ENCODE peak calls at places on chromosomes 3 and 15, in four cellular contexts. One of them, this sample, is unnamed.
A peak's percentile ranks its signal among the peaks of the same experiment; 100 is the strongest.

GRCh38 chr3:35664460-35664919 is 25.2 kb downstream of the ARPP21 start:
- DNase-seq in dorsolateral prefrontal cortex: peak; percentile 68
- DNase-seq in fibroblast of pulmonary artery: peak; percentile 87
- DNase-seq in endothelial cell: peak; percentile 8
- DNase-seq in this sample: no peak

GRCh38 chr15:57302640-57303257 is 73.6 kb upstream of the CGNL1 start:
- DNase-seq in endothelial cell: no peak
- DNase-seq in dorsolateral prefrontal cortex: no peak
- DNase-seq in fibroblast of pulmonary artery: no peak
- DNase-seq in this sample: no peak

GRCh38 chr3:58271901-58272501 is 34.0 kb upstream of the RPP14 start:
- DNase-seq in fibroblast of pulmonary artery: peak; percentile 92
- DNase-seq in endothelial cell: no peak
- DNase-seq in dorsolateral prefrontal cortex: no peak
- DNase-seq in this sample: no peak

GRCh38 chr3:33173103-33173502 is 45.5 kb downstream of the SUSD5 start:
- DNase-seq in dorsolateral prefrontal cortex: no peak
- DNase-seq in endothelial cell: no peak
- DNase-seq in fibroblast of pulmonary artery: no peak
- DNase-seq in this sample: no peak

GRCh38 chr3:148882288-148882687 is 17.2 kb downstream of the CPA3 start:
- DNase-seq in dorsolateral prefrontal cortex: no peak
- DNase-seq in fibroblast of pulmonary artery: peak; percentile 55
- DNase-seq in endothelial cell: no peak
- DNase-seq in this sample: no peak

GRCh38 chr3:174101244-174101643 is 703.7 kb downstream of the NLGN1 start:
- DNase-seq in endothelial cell: no peak
- DNase-seq in fibroblast of pulmonary artery: no peak
- DNase-seq in dorsolateral prefrontal cortex: no peak
- DNase-seq in this sample: no peak

GRCh38 chr3:169148448-169149348 is 514.8 kb downstream of the MECOM start:
- DNase-seq in endothelial cell: no peak
- DNase-seq in fibroblast of pulmonary artery: peak; percentile 55
- DNase-seq in dorsolateral prefrontal cortex: no peak
- DNase-seq in this sample: no peak

GRCh38 chr15:29136815-29137214 is 132.8 kb downstream of the NSMCE3 start:
- DNase-seq in dorsolateral prefrontal cortex: no peak
- DNase-seq in endothelial cell: no peak
- DNase-seq in fibroblast of pulmonary artery: no peak
- DNase-seq in this sample: no peak

GRCh38 chr3:58384381-58385090 is 49.1 kb downstream of the PDHB start:
- DNase-seq in endothelial cell: no peak
- DNase-seq in dorsolateral prefrontal cortex: no peak
- DNase-seq in fibroblast of pulmonary artery: no peak
- DNase-seq in this sample: no peak

GRCh38 chr15:77251662-77252061 is 168.2 kb downstream of the PEAK1 start:
- DNase-seq in endothelial cell: no peak
- DNase-seq in fibroblast of pulmonary artery: peak; percentile 8
- DNase-seq in dorsolateral prefrontal cortex: no peak
- DNase-seq in this sample: no peak

GRCh38 chr3:8794247-8794646 is 24.8 kb upstream of the OXTR start:
- DNase-seq in endothelial cell: no peak
- DNase-seq in dorsolateral prefrontal cortex: no peak
- DNase-seq in fibroblast of pulmonary artery: no peak
- DNase-seq in this sample: no peak

GRCh38 chr3:141410861-141411771 is 42.8 kb downstream of the ZBTB38 start:
- DNase-seq in endothelial cell: no peak
- DNase-seq in fibroblast of pulmonary artery: no peak
- DNase-seq in dorsolateral prefrontal cortex: no peak
- DNase-seq in this sample: no peak

GRCh38 chr15:82804575-82804949 is 1.3 kb downstream of the FSD2 start:
- DNase-seq in fibroblast of pulmonary artery: peak; percentile 18
- DNase-seq in dorsolateral prefrontal cortex: no peak
- DNase-seq in endothelial cell: no peak
- DNase-seq in this sample: no peak

GRCh38 chr15:89359471-89360293 is 25.1 kb upstream of the POLG start:
- DNase-seq in fibroblast of pulmonary artery: no peak
- DNase-seq in endothelial cell: no peak
- DNase-seq in dorsolateral prefrontal cortex: no peak
- DNase-seq in this sample: no peak

GRCh38 chr3:9111349-9112265 is 137.8 kb downstream of the SRGAP3 start:
- DNase-seq in fibroblast of pulmonary artery: no peak
- DNase-seq in dorsolateral prefrontal cortex: no peak
- DNase-seq in endothelial cell: peak; percentile 29
- DNase-seq in this sample: no peak

GRCh38 chr3:70776081-70776480 is 463.6 kb upstream of the MDFIC2 start:
- DNase-seq in dorsolateral prefrontal cortex: no peak
- DNase-seq in fibroblast of pulmonary artery: no peak
- DNase-seq in endothelial cell: no peak
- DNase-seq in this sample: no peak

GRCh38 chr15:97692317-97693015 is 268.0 kb upstream of the ARRDC4 start:
- DNase-seq in endothelial cell: no peak
- DNase-seq in dorsolateral prefrontal cortex: no peak
- DNase-seq in fibroblast of pulmonary artery: no peak
- DNase-seq in this sample: no peak

GRCh38 chr3:192060160-192060783 is 599.3 kb downstream of the PYDC2 start:
- DNase-seq in dorsolateral prefrontal cortex: no peak
- DNase-seq in fibroblast of pulmonary artery: no peak
- DNase-seq in endothelial cell: no peak
- DNase-seq in this sample: no peak

GRCh38 chr15:80574590-80574989 is 120.5 kb upstream of the ABHD17C start:
- DNase-seq in endothelial cell: no peak
- DNase-seq in dorsolateral prefrontal cortex: no peak
- DNase-seq in fibroblast of pulmonary artery: no peak
- DNase-seq in this sample: no peak

GRCh38 chr15:48548376-48548775 is 97.1 kb downstream of the FBN1 start:
- DNase-seq in endothelial cell: no peak
- DNase-seq in dorsolateral prefrontal cortex: no peak
- DNase-seq in fibroblast of pulmonary artery: no peak
- DNase-seq in this sample: no peak

GRCh38 chr15:92391640-92392039 is 2.0 kb upstream of the ST8SIA2 start:
- DNase-seq in dorsolateral prefrontal cortex: no peak
- DNase-seq in fibroblast of pulmonary artery: peak; percentile 5
- DNase-seq in endothelial cell: peak; percentile 38
- DNase-seq in this sample: no peak
- TF ChIP-seq CTCF in dorsolateral prefrontal cortex: no peak
- TF ChIP-seq CTCF in fibroblast of pulmonary artery: peak; percentile 18
- TF ChIP-seq CTCF in endothelial cell: peak; percentile 44
- TF ChIP-seq CTCF in this sample: no peak

DNA sequence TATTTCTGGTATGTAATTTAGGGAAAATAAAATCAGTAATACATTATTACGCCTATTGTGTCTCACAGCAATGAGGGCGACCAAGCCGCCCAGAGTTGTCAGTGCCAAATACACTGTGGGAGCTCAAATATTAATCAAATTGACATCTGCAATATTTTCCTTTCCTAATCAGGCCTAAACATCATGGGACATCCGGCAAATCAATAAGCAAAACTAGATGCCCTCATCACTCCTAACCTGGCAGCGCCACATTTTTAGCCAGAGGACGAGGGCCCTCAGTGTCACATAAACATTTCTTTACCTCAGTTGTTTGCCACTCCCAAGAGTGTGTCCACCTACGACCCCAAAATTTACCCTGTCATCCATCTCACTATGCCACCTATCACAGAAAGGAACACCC is 64.1 kb downstream of the WDR72 start:
- DNase-seq in fibroblast of pulmonary artery: no peak
- DNase-seq in endothelial cell: no peak
- DNase-seq in dorsolateral prefrontal cortex: no peak
- DNase-seq in this sample: no peak
- TF ChIP-seq CTCF in fibroblast of pulmonary artery: no peak
- TF ChIP-seq CTCF in endothelial cell: no peak
- TF ChIP-seq CTCF in dorsolateral prefrontal cortex: no peak
- TF ChIP-seq CTCF in this sample: no peak

GRCh38 chr15:58682234-58682633 is 67.3 kb downstream of the ADAM10 start:
- DNase-seq in endothelial cell: no peak
- DNase-seq in fibroblast of pulmonary artery: no peak
- DNase-seq in dorsolateral prefrontal cortex: no peak
- DNase-seq in this sample: no peak
- TF ChIP-seq CTCF in endothelial cell: no peak
- TF ChIP-seq CTCF in fibroblast of pulmonary artery: no peak
- TF ChIP-seq CTCF in dorsolateral prefrontal cortex: no peak
- TF ChIP-seq CTCF in this sample: no peak

GRCh38 chr3:13451301-13451673 is 28.8 kb upstream of the HDAC11 start:
- DNase-seq in endothelial cell: no peak
- DNase-seq in fibroblast of pulmonary artery: no peak
- DNase-seq in dorsolateral prefrontal cortex: no peak
- DNase-seq in this sample: no peak

GRCh38 chr3:13455644-13456043 is 24.5 kb upstream of the HDAC11 start:
- DNase-seq in endothelial cell: no peak
- DNase-seq in fibroblast of pulmonary artery: no peak
- DNase-seq in dorsolateral prefrontal cortex: no peak
- DNase-seq in this sample: no peak

GRCh38 chr3:13457593-13457992 is 22.5 kb upstream of the HDAC11 start:
- DNase-seq in fibroblast of pulmonary artery: no peak
- DNase-seq in dorsolateral prefrontal cortex: no peak
- DNase-seq in endothelial cell: no peak
- DNase-seq in this sample: no peak

GRCh38 chr3:13452490-13453335 is 27.4 kb upstream of the HDAC11 start:
- DNase-seq in fibroblast of pulmonary artery: peak; percentile 67
- DNase-seq in dorsolateral prefrontal cortex: no peak
- DNase-seq in endothelial cell: peak; percentile 45
- DNase-seq in this sample: no peak
- TF ChIP-seq CTCF in fibroblast of pulmonary artery: peak; percentile 65
- TF ChIP-seq CTCF in dorsolateral prefrontal cortex: peak; percentile 71
- TF ChIP-seq CTCF in endothelial cell: peak; percentile 50
- TF ChIP-seq CTCF in this sample: peak; percentile 47

GRCh38 chr3:187848396-187848795 is 103.1 kb upstream of the BCL6 start:
- DNase-seq in endothelial cell: no peak
- DNase-seq in fibroblast of pulmonary artery: no peak
- DNase-seq in dorsolateral prefrontal cortex: no peak
- DNase-seq in this sample: no peak

GRCh38 chr3:187852842-187853727 is 107.8 kb upstream of the BCL6 start:
- DNase-seq in endothelial cell: no peak
- DNase-seq in fibroblast of pulmonary artery: no peak
- DNase-seq in dorsolateral prefrontal cortex: no peak
- DNase-seq in this sample: no peak

GRCh38 chr3:187849255-187849654 is 104.0 kb upstream of the BCL6 start:
- DNase-seq in dorsolateral prefrontal cortex: no peak
- DNase-seq in endothelial cell: no peak
- DNase-seq in fibroblast of pulmonary artery: no peak
- DNase-seq in this sample: no peak

GRCh38 chr3:187845826-187846225 is 100.6 kb upstream of the BCL6 start:
- DNase-seq in endothelial cell: no peak
- DNase-seq in dorsolateral prefrontal cortex: no peak
- DNase-seq in fibroblast of pulmonary artery: no peak
- DNase-seq in this sample: no peak

DNA sequence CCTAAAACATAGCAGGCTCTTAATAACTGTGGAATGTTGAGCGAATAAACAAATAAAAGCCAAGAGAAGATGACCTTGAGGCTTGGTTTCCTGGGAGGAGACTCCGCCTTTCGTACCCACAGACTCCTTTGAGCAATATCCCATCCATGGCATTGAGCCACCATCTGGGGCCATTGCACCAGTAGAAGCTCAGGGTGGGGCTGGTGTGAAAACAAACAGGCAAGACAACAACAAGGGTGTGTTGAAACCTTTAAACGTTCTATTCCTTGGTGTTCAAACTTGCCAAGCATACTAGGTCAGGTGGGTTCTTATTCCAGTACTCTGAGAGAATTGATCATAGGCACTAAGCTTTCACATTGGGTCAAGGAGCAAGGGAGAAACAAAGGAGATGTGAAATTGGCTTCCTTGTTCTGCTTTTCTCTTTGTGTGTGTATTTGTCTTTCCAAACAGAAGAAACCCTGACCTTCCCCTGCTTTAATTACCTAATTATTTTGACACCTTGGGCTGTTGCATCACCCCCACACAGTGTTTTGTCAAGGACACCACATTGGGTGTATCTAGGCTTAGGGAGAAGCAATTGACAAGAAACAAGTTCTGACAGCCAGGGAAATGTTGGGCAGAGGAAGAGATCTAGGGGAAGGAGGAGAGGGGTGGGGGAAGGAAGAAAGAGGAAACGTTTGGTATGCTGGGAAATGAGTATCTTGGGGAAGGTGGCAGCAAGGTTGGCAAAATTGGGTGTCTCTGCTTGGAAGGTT is 105.2 kb upstream of the BCL6 start:
- DNase-seq in fibroblast of pulmonary artery: no peak
- DNase-seq in endothelial cell: no peak
- DNase-seq in dorsolateral prefrontal cortex: no peak
- DNase-seq in this sample: peak; percentile 48
- TF ChIP-seq CTCF in fibroblast of pulmonary artery: no peak
- TF ChIP-seq CTCF in endothelial cell: no peak
- TF ChIP-seq CTCF in dorsolateral prefrontal cortex: no peak
- TF ChIP-seq CTCF in this sample: no peak

DNA sequence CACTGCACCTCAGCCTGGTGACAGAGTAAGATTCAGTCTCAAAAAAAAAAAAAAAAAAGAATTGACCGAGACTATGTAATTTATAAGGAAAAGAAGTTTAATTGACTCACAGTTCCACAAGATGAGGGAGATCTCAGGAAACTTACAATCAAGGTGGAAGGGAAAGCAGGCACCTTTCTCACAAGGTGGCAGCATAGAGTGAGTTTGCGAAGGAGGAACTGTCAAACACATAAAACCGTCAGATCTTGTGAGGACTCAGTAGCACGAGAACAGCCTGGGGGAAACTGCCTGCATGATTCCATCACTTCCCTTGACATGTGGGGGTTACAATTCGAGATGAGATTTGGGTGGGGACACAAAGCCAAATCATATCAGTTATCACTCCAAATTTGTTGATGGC is 380.9 kb downstream of the EDEM1 start:
- DNase-seq in dorsolateral prefrontal cortex: no peak
- DNase-seq in endothelial cell: no peak
- DNase-seq in fibroblast of pulmonary artery: no peak
- DNase-seq in this sample: no peak
- TF ChIP-seq CTCF in dorsolateral prefrontal cortex: no peak
- TF ChIP-seq CTCF in endothelial cell: no peak
- TF ChIP-seq CTCF in fibroblast of pulmonary artery: no peak
- TF ChIP-seq CTCF in this sample: no peak

GRCh38 chr15:90904746-90905145 is 1.6 kb downstream of the MAN2A2 start:
- DNase-seq in dorsolateral prefrontal cortex: no peak
- DNase-seq in fibroblast of pulmonary artery: no peak
- DNase-seq in endothelial cell: no peak
- DNase-seq in this sample: no peak

GRCh38 chr15:90902656-90902995 is 476 bp upstream of the MAN2A2 start:
- DNase-seq in endothelial cell: no peak
- DNase-seq in fibroblast of pulmonary artery: no peak
- DNase-seq in dorsolateral prefrontal cortex: no peak
- DNase-seq in this sample: no peak

GRCh38 chr15:90902996-90903732 is at the start of gene MAN2A2:
- DNase-seq in endothelial cell: peak; percentile 43
- DNase-seq in fibroblast of pulmonary artery: peak; percentile 33
- DNase-seq in dorsolateral prefrontal cortex: peak; percentile 52
- DNase-seq in this sample: peak; percentile 85

GRCh38 chr15:90903733-90904536 is 833 bp downstream of the MAN2A2 start:
- DNase-seq in endothelial cell: peak; percentile 33
- DNase-seq in dorsolateral prefrontal cortex: no peak
- DNase-seq in fibroblast of pulmonary artery: no peak
- DNase-seq in this sample: no peak

GRCh38 chr15:90901799-90902655 is 1.1 kb upstream of the MAN2A2 start:
- DNase-seq in fibroblast of pulmonary artery: peak; percentile 82
- DNase-seq in endothelial cell: peak; percentile 73
- DNase-seq in dorsolateral prefrontal cortex: peak; percentile 63
- DNase-seq in this sample: peak; percentile 77
- TF ChIP-seq CTCF in fibroblast of pulmonary artery: peak; percentile 76
- TF ChIP-seq CTCF in endothelial cell: peak; percentile 30
- TF ChIP-seq CTCF in dorsolateral prefrontal cortex: peak; percentile 87
- TF ChIP-seq CTCF in this sample: peak; percentile 59